ENCODE peak calls at places on chromosomes 1 and 21, in four cellular contexts. One of them, this sample, is unnamed.

GRCh38 chr1:41768538-41768937 is 150.2 kb downstream of the HIVEP3 start:
- DNase-seq in AG08395: no peak
- DNase-seq in HCEC 1CT: no peak
- DNase-seq in stimulated activated CD8-positive, alpha-beta memory T cell treated with anti-CD3 and anti-CD28 coated beads, Interleukin-12 subunit alpha, Interleukin-12 subunit beta, amount 100 ng/mL, for 1 hour: no peak
- DNase-seq in this sample: no peak

GRCh38 chr1:159598196-159598595 is 10.6 kb downstream of the APCS start:
- DNase-seq in HCEC 1CT: peak; percentile 85
- DNase-seq in stimulated activated CD8-positive, alpha-beta memory T cell treated with anti-CD3 and anti-CD28 coated beads, Interleukin-12 subunit alpha, Interleukin-12 subunit beta, amount 100 ng/mL, for 1 hour: no peak
- DNase-seq in AG08395: peak; percentile 58
- DNase-seq in this sample: peak; percentile 43

GRCh38 chr21:25307489-25307888 is 299.8 kb downstream of the MRPL39 start:
- DNase-seq in stimulated activated CD8-positive, alpha-beta memory T cell treated with anti-CD3 and anti-CD28 coated beads, Interleukin-12 subunit alpha, Interleukin-12 subunit beta, amount 100 ng/mL, for 1 hour: no peak
- DNase-seq in AG08395: peak; percentile 60
- DNase-seq in HCEC 1CT: peak; percentile 67
- DNase-seq in this sample: no peak

GRCh38 chr1:208793946-208794345 is 549.8 kb upstream of the PLXNA2 start:
- DNase-seq in HCEC 1CT: no peak
- DNase-seq in AG08395: no peak
- DNase-seq in stimulated activated CD8-positive, alpha-beta memory T cell treated with anti-CD3 and anti-CD28 coated beads, Interleukin-12 subunit alpha, Interleukin-12 subunit beta, amount 100 ng/mL, for 1 hour: no peak
- DNase-seq in this sample: no peak

GRCh38 chr21:41369915-41370839 is 8.3 kb downstream of the MX2 start:
- DNase-seq in stimulated activated CD8-positive, alpha-beta memory T cell treated with anti-CD3 and anti-CD28 coated beads, Interleukin-12 subunit alpha, Interleukin-12 subunit beta, amount 100 ng/mL, for 1 hour: no peak
- DNase-seq in HCEC 1CT: no peak
- DNase-seq in AG08395: no peak
- DNase-seq in this sample: no peak

GRCh38 chr21:46180778-46181391 is 3.4 kb downstream of the SPATC1L start:
- DNase-seq in HCEC 1CT: no peak
- DNase-seq in stimulated activated CD8-positive, alpha-beta memory T cell treated with anti-CD3 and anti-CD28 coated beads, Interleukin-12 subunit alpha, Interleukin-12 subunit beta, amount 100 ng/mL, for 1 hour: no peak
- DNase-seq in AG08395: no peak
- DNase-seq in this sample: no peak

GRCh38 chr1:82795503-82796149 is 994.9 kb downstream of the ADGRL2 start:
- DNase-seq in stimulated activated CD8-positive, alpha-beta memory T cell treated with anti-CD3 and anti-CD28 coated beads, Interleukin-12 subunit alpha, Interleukin-12 subunit beta, amount 100 ng/mL, for 1 hour: no peak
- DNase-seq in HCEC 1CT: no peak
- DNase-seq in AG08395: no peak
- DNase-seq in this sample: no peak

GRCh38 chr1:58848818-58849411 is 65.1 kb upstream of the JUN start:
- DNase-seq in HCEC 1CT: peak; percentile 99
- DNase-seq in stimulated activated CD8-positive, alpha-beta memory T cell treated with anti-CD3 and anti-CD28 coated beads, Interleukin-12 subunit alpha, Interleukin-12 subunit beta, amount 100 ng/mL, for 1 hour: no peak
- DNase-seq in AG08395: peak; percentile 96
- DNase-seq in this sample: peak; percentile 71

GRCh38 chr1:170594227-170594626 is 62.3 kb downstream of the GORAB start:
- DNase-seq in stimulated activated CD8-positive, alpha-beta memory T cell treated with anti-CD3 and anti-CD28 coated beads, Interleukin-12 subunit alpha, Interleukin-12 subunit beta, amount 100 ng/mL, for 1 hour: no peak
- DNase-seq in AG08395: no peak
- DNase-seq in HCEC 1CT: no peak
- DNase-seq in this sample: no peak

GRCh38 chr1:8970870-8971337 is 25.2 kb downstream of the CA6 start:
- DNase-seq in AG08395: no peak
- DNase-seq in HCEC 1CT: no peak
- DNase-seq in stimulated activated CD8-positive, alpha-beta memory T cell treated with anti-CD3 and anti-CD28 coated beads, Interleukin-12 subunit alpha, Interleukin-12 subunit beta, amount 100 ng/mL, for 1 hour: no peak
- DNase-seq in this sample: no peak

GRCh38 chr1:214552174-214552608 is 789 bp upstream of the PTPN14 start:
- DNase-seq in AG08395: peak; percentile 80
- DNase-seq in stimulated activated CD8-positive, alpha-beta memory T cell treated with anti-CD3 and anti-CD28 coated beads, Interleukin-12 subunit alpha, Interleukin-12 subunit beta, amount 100 ng/mL, for 1 hour: no peak
- DNase-seq in HCEC 1CT: peak; percentile 74
- DNase-seq in this sample: peak; percentile 75

GRCh38 chr1:112557385-112557784 is 48.6 kb downstream of the WNT2B start:
- DNase-seq in stimulated activated CD8-positive, alpha-beta memory T cell treated with anti-CD3 and anti-CD28 coated beads, Interleukin-12 subunit alpha, Interleukin-12 subunit beta, amount 100 ng/mL, for 1 hour: no peak
- DNase-seq in AG08395: no peak
- DNase-seq in HCEC 1CT: peak; percentile 71
- DNase-seq in this sample: no peak

GRCh38 chr1:46554236-46555080 is 3.0 kb upstream of the KNCN start:
- DNase-seq in stimulated activated CD8-positive, alpha-beta memory T cell treated with anti-CD3 and anti-CD28 coated beads, Interleukin-12 subunit alpha, Interleukin-12 subunit beta, amount 100 ng/mL, for 1 hour: no peak
- DNase-seq in AG08395: no peak
- DNase-seq in HCEC 1CT: no peak
- DNase-seq in this sample: no peak

GRCh38 chr1:207644852-207645631 is at the start of gene CR1L:
- DNase-seq in HCEC 1CT: no peak
- DNase-seq in AG08395: peak; percentile 80
- DNase-seq in stimulated activated CD8-positive, alpha-beta memory T cell treated with anti-CD3 and anti-CD28 coated beads, Interleukin-12 subunit alpha, Interleukin-12 subunit beta, amount 100 ng/mL, for 1 hour: peak; percentile 42
- DNase-seq in this sample: no peak

GRCh38 chr1:112707217-112708001 is 482 bp upstream of the RHOC start:
- DNase-seq in HCEC 1CT: peak; percentile 89
- DNase-seq in AG08395: peak; percentile 91
- DNase-seq in stimulated activated CD8-positive, alpha-beta memory T cell treated with anti-CD3 and anti-CD28 coated beads, Interleukin-12 subunit alpha, Interleukin-12 subunit beta, amount 100 ng/mL, for 1 hour: no peak
- DNase-seq in this sample: peak; percentile 94

GRCh38 chr1:46517010-46517600 is 27.5 kb downstream of the DMBX1 start:
- DNase-seq in AG08395: no peak
- DNase-seq in HCEC 1CT: no peak
- DNase-seq in stimulated activated CD8-positive, alpha-beta memory T cell treated with anti-CD3 and anti-CD28 coated beads, Interleukin-12 subunit alpha, Interleukin-12 subunit beta, amount 100 ng/mL, for 1 hour: no peak
- DNase-seq in this sample: no peak

GRCh38 chr1:36603461-36603860 is 120.7 kb upstream of the CSF3R start:
- DNase-seq in stimulated activated CD8-positive, alpha-beta memory T cell treated with anti-CD3 and anti-CD28 coated beads, Interleukin-12 subunit alpha, Interleukin-12 subunit beta, amount 100 ng/mL, for 1 hour: no peak
- DNase-seq in AG08395: no peak
- DNase-seq in HCEC 1CT: no peak
- DNase-seq in this sample: no peak

GRCh38 chr1:160078392-160079195 is 2.7 kb upstream of the KCNJ9 start:
- DNase-seq in HCEC 1CT: peak; percentile 8
- DNase-seq in AG08395: peak; percentile 65
- DNase-seq in stimulated activated CD8-positive, alpha-beta memory T cell treated with anti-CD3 and anti-CD28 coated beads, Interleukin-12 subunit alpha, Interleukin-12 subunit beta, amount 100 ng/mL, for 1 hour: peak; percentile 36
- DNase-seq in this sample: peak; percentile 94

GRCh38 chr1:35560256-35561225 is 2.9 kb downstream of the NCDN start:
- DNase-seq in HCEC 1CT: no peak
- DNase-seq in stimulated activated CD8-positive, alpha-beta memory T cell treated with anti-CD3 and anti-CD28 coated beads, Interleukin-12 subunit alpha, Interleukin-12 subunit beta, amount 100 ng/mL, for 1 hour: no peak
- DNase-seq in AG08395: no peak
- DNase-seq in this sample: no peak

GRCh38 chr1:198655464-198656121 is 16.8 kb downstream of the PTPRC start:
- DNase-seq in stimulated activated CD8-positive, alpha-beta memory T cell treated with anti-CD3 and anti-CD28 coated beads, Interleukin-12 subunit alpha, Interleukin-12 subunit beta, amount 100 ng/mL, for 1 hour: no peak
- DNase-seq in HCEC 1CT: no peak
- DNase-seq in AG08395: peak; percentile 35
- DNase-seq in this sample: no peak

GRCh38 chr21:41682719-41683179 is 84.1 kb downstream of the RIPK4 start:
- DNase-seq in AG08395: no peak
- DNase-seq in HCEC 1CT: no peak
- DNase-seq in stimulated activated CD8-positive, alpha-beta memory T cell treated with anti-CD3 and anti-CD28 coated beads, Interleukin-12 subunit alpha, Interleukin-12 subunit beta, amount 100 ng/mL, for 1 hour: no peak
- DNase-seq in this sample: no peak

GRCh38 chr1:27660300-27660837 is 11.6 kb downstream of the IFI6 start:
- DNase-seq in stimulated activated CD8-positive, alpha-beta memory T cell treated with anti-CD3 and anti-CD28 coated beads, Interleukin-12 subunit alpha, Interleukin-12 subunit beta, amount 100 ng/mL, for 1 hour: no peak
- DNase-seq in HCEC 1CT: peak; percentile 2
- DNase-seq in AG08395: no peak
- DNase-seq in this sample: no peak

GRCh38 chr21:42983869-42984268 is 9.5 kb downstream of the PKNOX1 start:
- DNase-seq in AG08395: no peak
- DNase-seq in stimulated activated CD8-positive, alpha-beta memory T cell treated with anti-CD3 and anti-CD28 coated beads, Interleukin-12 subunit alpha, Interleukin-12 subunit beta, amount 100 ng/mL, for 1 hour: no peak
- DNase-seq in HCEC 1CT: no peak
- DNase-seq in this sample: no peak

GRCh38 chr1:209742409-209743144 is 13.3 kb upstream of the TRAF3IP3 start:
- DNase-seq in stimulated activated CD8-positive, alpha-beta memory T cell treated with anti-CD3 and anti-CD28 coated beads, Interleukin-12 subunit alpha, Interleukin-12 subunit beta, amount 100 ng/mL, for 1 hour: no peak
- DNase-seq in HCEC 1CT: peak; percentile 55
- DNase-seq in AG08395: peak; percentile 33
- DNase-seq in this sample: no peak

GRCh38 chr1:243487649-243488227 is 231.9 kb downstream of the SDCCAG8 start:
- DNase-seq in HCEC 1CT: no peak
- DNase-seq in stimulated activated CD8-positive, alpha-beta memory T cell treated with anti-CD3 and anti-CD28 coated beads, Interleukin-12 subunit alpha, Interleukin-12 subunit beta, amount 100 ng/mL, for 1 hour: no peak
- DNase-seq in AG08395: no peak
- DNase-seq in this sample: no peak

GRCh38 chr1:104132386-104132973 is 382.8 kb downstream of the AMY1C start:
- DNase-seq in AG08395: no peak
- DNase-seq in stimulated activated CD8-positive, alpha-beta memory T cell treated with anti-CD3 and anti-CD28 coated beads, Interleukin-12 subunit alpha, Interleukin-12 subunit beta, amount 100 ng/mL, for 1 hour: no peak
- DNase-seq in HCEC 1CT: no peak
- DNase-seq in this sample: peak; percentile 2

GRCh38 chr1:16175610-16176553 is 20.0 kb upstream of the EPHA2 start:
- DNase-seq in HCEC 1CT: peak; percentile 93
- DNase-seq in stimulated activated CD8-positive, alpha-beta memory T cell treated with anti-CD3 and anti-CD28 coated beads, Interleukin-12 subunit alpha, Interleukin-12 subunit beta, amount 100 ng/mL, for 1 hour: no peak
- DNase-seq in AG08395: peak; percentile 92
- DNase-seq in this sample: no peak

GRCh38 chr1:67227196-67227595 is 60.9 kb downstream of the IL23R start:
- DNase-seq in AG08395: no peak
- DNase-seq in stimulated activated CD8-positive, alpha-beta memory T cell treated with anti-CD3 and anti-CD28 coated beads, Interleukin-12 subunit alpha, Interleukin-12 subunit beta, amount 100 ng/mL, for 1 hour: no peak
- DNase-seq in HCEC 1CT: peak; percentile 35
- DNase-seq in this sample: no peak

GRCh38 chr1:54404939-54405880 is 984 bp downstream of the SSBP3 start:
- DNase-seq in stimulated activated CD8-positive, alpha-beta memory T cell treated with anti-CD3 and anti-CD28 coated beads, Interleukin-12 subunit alpha, Interleukin-12 subunit beta, amount 100 ng/mL, for 1 hour: no peak
- DNase-seq in HCEC 1CT: no peak
- DNase-seq in AG08395: peak; percentile 47
- DNase-seq in this sample: peak; percentile 42

GRCh38 chr1:92367496-92367895 is 68.6 kb downstream of the RPAP2 start:
- DNase-seq in HCEC 1CT: no peak
- DNase-seq in AG08395: no peak
- DNase-seq in stimulated activated CD8-positive, alpha-beta memory T cell treated with anti-CD3 and anti-CD28 coated beads, Interleukin-12 subunit alpha, Interleukin-12 subunit beta, amount 100 ng/mL, for 1 hour: no peak
- DNase-seq in this sample: no peak

GRCh38 chr1:160724445-160725242 is 13.0 kb upstream of the CD48 start:
- DNase-seq in AG08395: no peak
- DNase-seq in stimulated activated CD8-positive, alpha-beta memory T cell treated with anti-CD3 and anti-CD28 coated beads, Interleukin-12 subunit alpha, Interleukin-12 subunit beta, amount 100 ng/mL, for 1 hour: no peak
- DNase-seq in HCEC 1CT: no peak
- DNase-seq in this sample: no peak

GRCh38 chr21:45979651-45980050 is 1.9 kb upstream of the COL6A1 start:
- DNase-seq in AG08395: no peak
- DNase-seq in HCEC 1CT: no peak
- DNase-seq in stimulated activated CD8-positive, alpha-beta memory T cell treated with anti-CD3 and anti-CD28 coated beads, Interleukin-12 subunit alpha, Interleukin-12 subunit beta, amount 100 ng/mL, for 1 hour: no peak
- DNase-seq in this sample: no peak

GRCh38 chr1:194709439-194709838 is 1523.0 kb upstream of the B3GALT2 start:
- DNase-seq in stimulated activated CD8-positive, alpha-beta memory T cell treated with anti-CD3 and anti-CD28 coated beads, Interleukin-12 subunit alpha, Interleukin-12 subunit beta, amount 100 ng/mL, for 1 hour: no peak
- DNase-seq in AG08395: no peak
- DNase-seq in HCEC 1CT: no peak
- DNase-seq in this sample: no peak

GRCh38 chr1:112444269-112444668 is 48.3 kb downstream of the CTTNBP2NL start:
- DNase-seq in HCEC 1CT: peak; percentile 83
- DNase-seq in stimulated activated CD8-positive, alpha-beta memory T cell treated with anti-CD3 and anti-CD28 coated beads, Interleukin-12 subunit alpha, Interleukin-12 subunit beta, amount 100 ng/mL, for 1 hour: no peak
- DNase-seq in AG08395: peak; percentile 25
- DNase-seq in this sample: peak; percentile 17

GRCh38 chr1:107724648-107725047 is 240.3 kb downstream of the VAV3 start:
- DNase-seq in AG08395: peak; percentile 38
- DNase-seq in stimulated activated CD8-positive, alpha-beta memory T cell treated with anti-CD3 and anti-CD28 coated beads, Interleukin-12 subunit alpha, Interleukin-12 subunit beta, amount 100 ng/mL, for 1 hour: no peak
- DNase-seq in HCEC 1CT: no peak
- DNase-seq in this sample: no peak

GRCh38 chr1:206479164-206480125 is 9.2 kb downstream of the IKBKE start:
- DNase-seq in HCEC 1CT: peak; percentile 51
- DNase-seq in stimulated activated CD8-positive, alpha-beta memory T cell treated with anti-CD3 and anti-CD28 coated beads, Interleukin-12 subunit alpha, Interleukin-12 subunit beta, amount 100 ng/mL, for 1 hour: peak; percentile 48
- DNase-seq in AG08395: peak; percentile 87
- DNase-seq in this sample: peak; percentile 74

GRCh38 chr1:37471345-37472231 is 2.8 kb upstream of the ZC3H12A start:
- DNase-seq in AG08395: peak; percentile 96
- DNase-seq in stimulated activated CD8-positive, alpha-beta memory T cell treated with anti-CD3 and anti-CD28 coated beads, Interleukin-12 subunit alpha, Interleukin-12 subunit beta, amount 100 ng/mL, for 1 hour: no peak
- DNase-seq in HCEC 1CT: peak; percentile 87
- DNase-seq in this sample: peak; percentile 98

GRCh38 chr1:151156515-151156819 is at the start of gene TNFAIP8L2:
- DNase-seq in AG08395: no peak
- DNase-seq in stimulated activated CD8-positive, alpha-beta memory T cell treated with anti-CD3 and anti-CD28 coated beads, Interleukin-12 subunit alpha, Interleukin-12 subunit beta, amount 100 ng/mL, for 1 hour: peak; percentile 65
- DNase-seq in HCEC 1CT: no peak
- DNase-seq in this sample: no peak

GRCh38 chr21:44051462-44051941 is 39.4 kb downstream of the TRAPPC10 start:
- DNase-seq in HCEC 1CT: no peak
- DNase-seq in AG08395: no peak
- DNase-seq in stimulated activated CD8-positive, alpha-beta memory T cell treated with anti-CD3 and anti-CD28 coated beads, Interleukin-12 subunit alpha, Interleukin-12 subunit beta, amount 100 ng/mL, for 1 hour: no peak
- DNase-seq in this sample: no peak